ENCODE peak calls at places on chromosomes 3 and 15, in seven cellular contexts. M is GM12878, Q is K562, F is HCT116, U is HepG2, D is SK-N-SH, V is H1. B is an unnamed sample.

GRCh38 chr3:46669191-46669999 is 24.1 kb downstream of the ALS2CL start:
- DNase-seq in M (no peak), Q (no peak), F (no peak), U (no peak), D (peak; percentile 8), V (no peak), B (no peak)

GRCh38 chr3:149278911-149279310 is 54.5 kb downstream of the TM4SF18 start:
- DNase-seq in M (no peak), Q (no peak), F (no peak), U (no peak), D (no peak), V (no peak), B (no peak)

GRCh38 chr15:57084178-57084577 is 165.7 kb downstream of the TCF12 start:
- DNase-seq in M (no peak), Q (no peak), F (no peak), U (no peak), D (no peak), V (no peak), B (no peak)

GRCh38 chr3:192564611-192565010 is 162.7 kb downstream of the FGF12 start:
- DNase-seq in M (no peak), Q (no peak), F (no peak), U (no peak), D (no peak), V (no peak), B (no peak)

GRCh38 chr15:72033711-72034110 is 84.2 kb downstream of the MYO9A start:
- DNase-seq in M (no peak), Q (no peak), F (no peak), U (no peak), D (no peak), V (no peak), B (no peak)

GRCh38 chr3:56792201-56792600 is 9.5 kb downstream of the ARHGEF3 start:
- DNase-seq in M (no peak), Q (no peak), F (no peak), U (peak; percentile 73), D (no peak), V (no peak), B (no peak)

GRCh38 chr3:185900228-185900627 is 37.6 kb downstream of the TRA2B start:
- DNase-seq in M (no peak), Q (peak; percentile 47), F (peak; percentile 70), U (peak; percentile 69), D (peak; percentile 72), V (no peak), B (no peak)

GRCh38 chr3:188954590-188955208 is 217.1 kb upstream of the TPRG1 start:
- DNase-seq in M (peak; percentile 3), Q (peak; percentile 75), F (peak; percentile 79), U (peak; percentile 68), D (peak; percentile 52), V (peak; percentile 56), B (peak; percentile 94)

GRCh38 chr3:122646146-122646988 is 34.3 kb upstream of the PARP14 start:
- DNase-seq in M (peak; percentile 68), Q (no peak), F (no peak), U (no peak), D (no peak), V (no peak), B (no peak)

GRCh38 chr3:39850707-39851014 is 41.3 kb downstream of the MYRIP start:
- DNase-seq in M (no peak), Q (no peak), F (no peak), U (no peak), D (no peak), V (no peak), B (no peak)

GRCh38 chr15:41332788-41333527 is at the start of gene NUSAP1:
- DNase-seq in M (no peak), Q (no peak), F (no peak), U (peak; percentile 38), D (no peak), V (no peak), B (no peak)

GRCh38 chr15:44101944-44102343 is 93.1 kb downstream of the FRMD5 start:
- DNase-seq in M (no peak), Q (no peak), F (no peak), U (peak; percentile 25), D (no peak), V (no peak), B (no peak)

GRCh38 chr15:50116477-50116876 is 2.6 kb downstream of the ATP8B4 start:
- DNase-seq in M (no peak), Q (peak; percentile 30), F (peak; percentile 34), U (peak; percentile 78), D (no peak), V (peak; percentile 13), B (no peak)

GRCh38 chr3:129121792-129122696 is at the start of gene RAB43:
- DNase-seq in M (peak; percentile 56), Q (peak; percentile 97), F (peak; percentile 74), U (peak; percentile 88), D (peak; percentile 100), V (peak; percentile 96), B (peak; percentile 86)

GRCh38 chr3:129121016-129121791 is 400 bp downstream of the RAB43 start:
- DNase-seq in M (no peak), Q (no peak), F (no peak), U (no peak), D (peak; percentile 61), V (no peak), B (peak; percentile 93)

GRCh38 chr3:129118745-129119144 is 2.9 kb downstream of the RAB43 start:
- DNase-seq in M (no peak), Q (no peak), F (no peak), U (no peak), D (no peak), V (no peak), B (no peak)

GRCh38 chr3:129119365-129120100 is 2.1 kb downstream of the RAB43 start:
- DNase-seq in M (no peak), Q (no peak), F (no peak), U (peak; percentile 86), D (no peak), V (no peak), B (no peak)

DNA sequence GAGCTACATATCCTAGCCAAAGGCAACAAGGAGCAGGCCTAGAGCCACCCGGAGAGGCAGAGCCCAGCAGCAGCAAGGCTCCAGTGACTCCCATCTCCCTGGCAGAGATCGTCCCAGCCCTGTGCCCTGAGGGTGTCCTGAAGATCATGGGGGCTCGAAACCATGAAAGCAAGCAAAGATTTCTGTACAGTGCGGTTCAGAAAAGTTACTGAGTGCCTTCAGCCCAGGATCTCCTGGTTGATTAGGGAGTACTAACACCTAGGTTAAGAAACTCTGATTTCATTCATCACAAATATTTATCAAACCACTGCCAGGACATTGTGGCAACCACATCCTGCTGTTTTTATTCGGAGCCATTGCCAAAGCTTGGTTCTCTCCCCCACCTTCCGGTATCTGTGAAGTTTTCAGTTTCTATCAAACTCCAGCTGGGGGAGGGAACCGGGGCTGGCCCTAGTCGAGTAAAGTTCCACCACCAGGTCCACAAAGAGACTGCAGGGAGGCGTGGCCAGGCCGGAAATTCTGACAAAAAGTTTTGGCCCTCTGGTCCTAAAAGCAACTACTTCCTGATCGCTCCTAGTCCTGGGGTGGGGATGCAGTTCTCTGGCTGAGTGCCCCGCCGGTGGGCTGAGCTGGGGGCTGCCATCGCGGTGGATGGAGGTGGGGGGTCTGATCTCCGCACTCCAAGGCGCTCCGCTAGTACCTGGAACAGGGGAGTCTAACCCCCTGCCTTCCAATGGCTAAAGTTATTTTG is 1.2 kb downstream of the RAB43 start:
- DNase-seq in M (peak; percentile 89), Q (peak; percentile 61), F (peak; percentile 51), U (peak; percentile 90), D (peak; percentile 67), V (peak; percentile 62), B (peak; percentile 80)
- TF ChIP-seq JUND in M (no peak), Q (no peak), F (no peak), U (no peak), D (no peak), V (no peak), B (no peak)

GRCh38 chr3:52204337-52205073 is 6.5 kb downstream of the ALAS1 start:
- DNase-seq in M (no peak), Q (no peak), F (no peak), U (peak; percentile 47), D (no peak), V (no peak), B (no peak)
- TF ChIP-seq JUND in M (no peak), Q (no peak), F (no peak), U (no peak), D (no peak), V (no peak), B (no peak)

GRCh38 chr15:89096664-89097063 is 8.4 kb downstream of the ABHD2 start:
- DNase-seq in M (no peak), Q (no peak), F (no peak), U (no peak), D (no peak), V (no peak), B (no peak)
- TF ChIP-seq JUND in M (no peak), Q (no peak), F (no peak), U (no peak), D (no peak), V (no peak), B (no peak)

GRCh38 chr3:55639886-55640765 is 153.0 kb upstream of the WNT5A start:
- DNase-seq in M (no peak), Q (no peak), F (no peak), U (no peak), D (no peak), V (no peak), B (no peak)
- TF ChIP-seq JUND in M (no peak), Q (no peak), F (no peak), U (no peak), D (no peak), V (no peak), B (no peak)

DNA sequence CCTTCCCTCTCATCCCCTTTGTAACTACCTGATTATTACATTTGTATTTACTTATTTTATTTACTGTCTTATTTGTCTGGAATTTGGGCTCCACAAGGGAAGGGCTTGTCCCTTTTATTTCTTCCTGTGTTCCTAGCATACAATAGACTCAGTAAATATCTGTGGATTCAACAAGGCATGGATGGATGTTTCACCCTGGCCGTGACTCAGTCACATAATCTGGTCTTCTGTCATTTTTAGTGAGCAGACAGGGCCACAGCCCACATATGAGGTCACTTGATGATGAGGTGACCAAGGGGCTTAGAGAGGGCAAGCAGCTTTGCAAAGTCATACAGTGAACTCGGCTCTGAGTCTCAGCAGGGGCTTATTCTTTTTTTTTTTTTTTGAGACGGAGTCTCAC is 7.8 kb upstream of the DAG1 start:
- DNase-seq in M (no peak), Q (peak; percentile 45), F (no peak), U (peak; percentile 60), D (no peak), V (no peak), B (peak; percentile 50)
- TF ChIP-seq JUND in M (no peak), Q (no peak), F (no peak), U (no peak), D (no peak), V (no peak), B (no peak)

DNA sequence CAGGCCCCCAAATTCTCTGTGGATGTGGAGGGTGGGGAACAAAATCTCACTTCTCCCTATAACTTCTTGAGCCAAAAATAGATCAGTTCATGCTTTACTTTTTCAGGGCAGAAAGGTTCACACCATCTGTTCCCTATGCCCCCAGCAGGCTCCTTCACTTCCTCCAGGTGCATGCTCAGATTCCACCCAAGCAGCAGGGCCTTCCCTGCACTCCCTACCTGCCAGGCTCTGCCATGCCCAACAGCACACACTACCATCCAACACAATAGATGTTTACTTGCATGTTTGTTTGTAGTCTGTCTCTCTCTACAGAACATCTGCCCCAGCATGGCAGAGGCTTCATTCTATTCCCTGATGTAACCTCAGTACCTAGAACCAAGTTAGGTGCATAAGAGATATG is 43.3 kb downstream of the GABRB3 start:
- DNase-seq in M (no peak), Q (no peak), F (no peak), U (no peak), D (no peak), V (no peak), B (no peak)
- TF ChIP-seq JUND in M (no peak), Q (no peak), F (no peak), U (no peak), D (no peak), V (no peak), B (no peak)

B was measured in T47D.